ENCODE peak calls at places on chromosome 21, in nine cellular contexts. R is astrocyte, K is H9, B is HL-60, Z is H1, A is GM06990, I is SJSA1, T is mesenchymal stem cell, E is mesendoderm. X is an unnamed sample. For H3K27me3, the result is how much of the 10 kb centered on the place peaks cover.

GRCh38 chr21:41993744-41994143 is 16.4 kb downstream of the ZBTB21 start:
- DNase-seq in R (peak), K (no peak), B (no peak), Z (no peak), A (no peak), I (no peak), T (peak), E (no peak), X (no peak)

GRCh38 chr21:44296916-44297315 is 2.9 kb upstream of the PFKL start:
- DNase-seq in R (no peak), K (no peak), B (no peak), Z (no peak), A (no peak), I (no peak), T (no peak), E (no peak), X (no peak)

GRCh38 chr21:14722841-14723483 is 176.8 kb upstream of the SAMSN1 start:
- DNase-seq in R (no peak), K (no peak), B (no peak), Z (no peak), A (no peak), I (no peak), T (no peak), E (no peak), X (no peak)

GRCh38 chr21:43331962-43332458 is 94.9 kb downstream of the SIK1 start:
- DNase-seq in R (peak), K (no peak), B (no peak), Z (no peak), A (no peak), I (peak), T (peak), E (no peak), X (peak)

GRCh38 chr21:41957991-41958766 is 4.4 kb upstream of the C2CD2 start:
- DNase-seq in R (peak), K (no peak), B (no peak), Z (no peak), A (no peak), I (peak), T (peak), E (peak), X (peak)

GRCh38 chr21:28294046-28294445 is 698.6 kb downstream of the LTN1 start:
- DNase-seq in R (peak), K (no peak), B (no peak), Z (no peak), A (no peak), I (no peak), T (peak), E (no peak), X (no peak)

GRCh38 chr21:31133243-31133830 is 95.1 kb upstream of the KRTAP19-8 start:
- DNase-seq in R (no peak), K (no peak), B (no peak), Z (no peak), A (no peak), I (no peak), T (no peak), E (no peak), X (no peak)

GRCh38 chr21:31530918-31531705 is 128.4 kb upstream of the SOD1 start:
- DNase-seq in R (no peak), K (no peak), B (no peak), Z (no peak), A (no peak), I (no peak), T (no peak), E (no peak), X (peak)

GRCh38 chr21:38747796-38748195 is 57.9 kb upstream of the ETS2 start:
- DNase-seq in R (no peak), K (no peak), B (no peak), Z (no peak), A (no peak), I (no peak), T (no peak), E (no peak), X (no peak)

GRCh38 chr21:33246506-33246905 is 16.8 kb downstream of the IFNAR2 start:
- DNase-seq in R (no peak), K (no peak), B (no peak), Z (no peak), A (no peak), I (no peak), T (no peak), E (no peak), X (no peak)

GRCh38 chr21:42456457-42456856 is 39.6 kb downstream of the RSPH1 start:
- DNase-seq in R (no peak), K (no peak), B (no peak), Z (no peak), A (no peak), I (no peak), T (no peak), E (no peak), X (no peak)

GRCh38 chr21:41011968-41012367 is 156.0 kb upstream of the BACE2 start:
- DNase-seq in R (no peak), K (no peak), B (no peak), Z (no peak), A (no peak), I (no peak), T (no peak), E (no peak), X (no peak)

GRCh38 chr21:42130447-42130846 is 59.3 kb downstream of the UMODL1 start:
- DNase-seq in R (no peak), K (no peak), B (no peak), Z (no peak), A (no peak), I (no peak), T (no peak), E (no peak), X (no peak)

GRCh38 chr21:26717146-26717739 is 128.0 kb downstream of the ADAMTS1 start:
- DNase-seq in R (no peak), K (no peak), B (no peak), Z (no peak), A (no peak), I (no peak), T (peak), E (no peak), X (no peak)

GRCh38 chr21:38376235-38376634 is 119.4 kb downstream of the KCNJ15 start:
- DNase-seq in R (no peak), K (no peak), B (no peak), Z (no peak), A (no peak), I (no peak), T (no peak), E (no peak), X (no peak)

GRCh38 chr21:42558846-42559245 is 45.2 kb downstream of the SLC37A1 start:
- DNase-seq in R (no peak), K (no peak), B (no peak), Z (no peak), A (no peak), I (no peak), T (no peak), E (no peak), X (no peak)

GRCh38 chr21:42541174-42541573 is 27.5 kb downstream of the SLC37A1 start:
- DNase-seq in R (no peak), K (no peak), B (no peak), Z (no peak), A (no peak), I (no peak), T (no peak), E (no peak), X (no peak)

GRCh38 chr21:42160950-42161225 is 58.1 kb upstream of the ABCG1 start:
- DNase-seq in R (no peak), K (no peak), B (no peak), Z (no peak), A (no peak), I (peak), T (no peak), E (no peak), X (no peak)

GRCh38 chr21:43206231-43207042 is 37.6 kb downstream of the CRYAA start:
- DNase-seq in R (no peak), K (peak), B (no peak), Z (no peak), A (no peak), I (peak), T (no peak), E (no peak), X (no peak)

GRCh38 chr21:25700741-25701140 is 34.0 kb downstream of the ATP5PF start:
- DNase-seq in R (no peak), K (no peak), B (no peak), Z (no peak), A (no peak), I (no peak), T (no peak), E (no peak), X (peak)

GRCh38 chr21:24976238-24976637 is 631.0 kb downstream of the MRPL39 start:
- DNase-seq in R (no peak), K (no peak), B (no peak), Z (no peak), A (peak), I (no peak), T (no peak), E (no peak), X (no peak)

GRCh38 chr21:17495680-17496079 is 17.2 kb upstream of the CXADR start:
- DNase-seq in R (peak), K (no peak), B (no peak), Z (no peak), A (no peak), I (no peak), T (no peak), E (no peak), X (no peak)

GRCh38 chr21:32330784-32331311 is 32.2 kb downstream of the MRAP start:
- DNase-seq in R (no peak), K (no peak), B (no peak), Z (no peak), A (no peak), I (no peak), T (no peak), E (peak), X (no peak)

GRCh38 chr21:29949991-29950390 is 10.2 kb upstream of the GRIK1 start:
- DNase-seq in R (no peak), K (no peak), B (no peak), Z (no peak), A (no peak), I (no peak), T (no peak), E (no peak), X (no peak)
- H3K27me3 ChIP-seq in R (under half), K (under half), B (under half), Z (under half), A (under half), I (under half), T (under half), E (under half), X (under half)

DNA sequence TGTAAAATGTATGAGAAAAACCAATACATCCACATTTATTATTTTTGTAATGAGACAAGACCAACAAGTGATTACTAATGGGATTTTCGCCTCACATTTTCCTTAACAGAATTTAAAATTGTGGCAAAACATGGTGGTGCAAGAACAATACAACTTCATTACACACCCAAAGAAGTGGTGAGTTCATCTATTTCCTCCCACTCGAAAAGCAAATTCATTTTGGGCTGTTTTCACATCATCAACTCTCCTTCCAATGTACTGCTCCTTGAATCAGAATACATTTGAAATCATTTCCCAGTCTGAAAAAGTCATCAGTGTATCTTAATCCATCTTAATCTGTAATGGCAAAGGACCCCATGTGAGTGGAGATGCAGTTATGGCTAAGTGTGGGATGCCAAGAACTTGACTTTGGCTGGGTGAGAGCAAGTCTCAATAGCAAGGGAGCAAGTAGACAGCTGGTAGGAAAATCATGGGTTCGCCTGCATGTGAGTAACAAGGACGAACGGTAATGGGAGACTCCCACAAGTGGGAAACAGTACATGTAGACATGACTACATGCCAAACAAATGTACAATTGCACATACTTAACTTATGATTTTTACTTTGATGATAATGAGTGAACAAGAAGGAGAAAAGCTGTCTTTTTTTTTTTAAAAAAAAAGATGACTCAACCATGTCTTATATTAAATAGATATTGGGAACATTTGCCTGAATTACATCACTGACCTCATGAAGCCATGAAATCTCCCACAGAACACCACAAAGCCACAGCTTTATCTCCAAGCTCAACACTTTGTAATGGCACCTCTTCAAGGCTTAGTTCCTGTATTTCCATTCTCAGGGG is 46.0 kb downstream of the RUNX1 start:
- DNase-seq in R (peak), K (no peak), B (peak), Z (no peak), A (no peak), I (no peak), T (peak), E (no peak), X (no peak)
- H3K27me3 ChIP-seq in R (under half), K (under half), B (under half), Z (under half), A (under half), I (under half), T (under half), E (under half), X (under half)

GRCh38 chr21:45381865-45382697 is 22.9 kb upstream of the COL18A1 start:
- DNase-seq in R (no peak), K (no peak), B (no peak), Z (no peak), A (no peak), I (no peak), T (no peak), E (no peak), X (no peak)

GRCh38 chr21:45383111-45383614 is 21.8 kb upstream of the COL18A1 start:
- DNase-seq in R (no peak), K (no peak), B (no peak), Z (no peak), A (no peak), I (no peak), T (no peak), E (no peak), X (no peak)

GRCh38 chr21:45384656-45385548 is 20.1 kb upstream of the COL18A1 start:
- DNase-seq in R (no peak), K (no peak), B (no peak), Z (no peak), A (no peak), I (no peak), T (no peak), E (no peak), X (no peak)

GRCh38 chr21:45382698-45383000 is 22.3 kb upstream of the COL18A1 start:
- DNase-seq in R (no peak), K (no peak), B (no peak), Z (no peak), A (no peak), I (no peak), T (no peak), E (no peak), X (no peak)

GRCh38 chr21:45383615-45384201 is 21.3 kb upstream of the COL18A1 start:
- DNase-seq in R (no peak), K (peak), B (no peak), Z (no peak), A (no peak), I (no peak), T (no peak), E (peak), X (no peak)
- H3K27me3 ChIP-seq in R (under half), K (under half), B (under half), Z (under half), A (under half), I (under half), T (under half), E (under half), X (under half)

GRCh38 chr21:34282223-34282622 is 81.6 kb upstream of the KCNE2 start:
- DNase-seq in R (no peak), K (no peak), B (no peak), Z (no peak), A (no peak), I (no peak), T (no peak), E (no peak), X (no peak)

GRCh38 chr21:34280389-34280795 is 83.4 kb upstream of the KCNE2 start:
- DNase-seq in R (no peak), K (no peak), B (no peak), Z (no peak), A (no peak), I (no peak), T (no peak), E (no peak), X (peak)

GRCh38 chr21:34279285-34279684 is 84.5 kb upstream of the KCNE2 start:
- DNase-seq in R (no peak), K (no peak), B (no peak), Z (no peak), A (no peak), I (no peak), T (no peak), E (no peak), X (no peak)

GRCh38 chr21:34279883-34280282 is 83.9 kb upstream of the KCNE2 start:
- DNase-seq in R (no peak), K (no peak), B (no peak), Z (no peak), A (no peak), I (no peak), T (no peak), E (no peak), X (no peak)

DNA sequence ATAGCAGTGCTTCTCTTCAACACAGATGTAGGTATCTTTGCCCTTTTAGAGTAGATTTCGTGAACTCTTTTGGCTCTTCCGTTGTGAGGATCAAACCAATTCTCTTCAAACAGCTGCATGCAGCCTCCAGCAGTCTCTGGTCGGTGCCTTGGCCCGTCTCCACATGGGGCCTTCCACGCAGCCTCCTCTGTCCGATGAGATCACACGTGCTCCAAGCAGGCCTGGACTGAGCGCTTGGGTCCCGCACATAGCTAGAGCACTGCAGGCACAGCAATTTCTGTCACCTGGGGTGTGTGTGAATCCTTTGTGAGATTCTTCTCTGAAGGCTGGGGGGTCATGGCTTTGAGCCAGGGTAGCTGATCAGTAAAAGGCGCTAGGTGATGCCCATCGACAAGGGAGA is 82.8 kb upstream of the KCNE2 start:
- DNase-seq in R (no peak), K (no peak), B (no peak), Z (no peak), A (no peak), I (no peak), T (no peak), E (no peak), X (no peak)
- H3K27me3 ChIP-seq in R (under half), K (under half), B (under half), Z (under half), A (under half), I (under half), T (under half), E (under half), X (under half)

DNA sequence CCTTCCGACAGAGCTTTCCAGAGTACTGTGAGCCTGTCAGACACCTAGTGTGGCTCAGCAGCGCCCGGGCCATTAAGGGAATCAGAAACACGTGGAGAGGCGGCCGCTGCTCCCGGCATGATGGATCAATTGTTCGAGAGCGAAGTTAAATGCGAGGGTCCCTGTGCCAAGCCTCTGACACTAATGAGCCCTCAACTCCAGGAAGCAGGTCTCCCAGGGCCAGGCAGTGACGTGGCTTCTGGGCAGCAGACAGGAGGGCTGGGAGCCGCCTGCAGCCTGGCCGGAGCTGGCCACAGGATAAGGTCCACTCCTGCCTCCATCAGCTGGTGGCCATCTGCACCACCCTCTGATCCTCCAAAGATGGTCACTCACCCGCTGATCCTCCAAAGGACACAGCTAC is 67.5 kb upstream of the CLDN14 start:
- DNase-seq in R (no peak), K (no peak), B (no peak), Z (no peak), A (no peak), I (no peak), T (no peak), E (no peak), X (no peak)
- H3K27me3 ChIP-seq in R (under half), K (under half), B (under half), Z (under half), A (under half), I (under half), T (under half), E (under half), X (under half)